ENCODE peak calls at places on chromosomes 2 and 18, in six cellular contexts. V is MM.1S, L is upper lobe of right lung, G is heart right ventricle, E is uterus, S is pancreas. X is an unnamed sample. For H3K36me3, the result is how much of the 10 kb centered on the place peaks cover.

GRCh38 chr2:96321230-96322103 is 3.6 kb upstream of the ITPRIPL1 start:
- DNase-seq in V (peak), L (peak), G (peak), E (no peak), S (no peak), X (peak)

GRCh38 chr2:126720647-126721046 is 64.7 kb downstream of the GYPC start:
- DNase-seq in V (no peak), L (no peak), G (no peak), E (no peak), S (no peak), X (no peak)

GRCh38 chr2:125696573-125696972 is 959.4 kb upstream of the GYPC start:
- DNase-seq in V (no peak), L (no peak), G (no peak), E (no peak), S (no peak), X (no peak)

GRCh38 chr18:8685141-8685913 is 20.0 kb upstream of the MTCL1 start:
- DNase-seq in V (no peak), L (no peak), G (no peak), E (no peak), S (no peak), X (no peak)

GRCh38 chr18:75545189-75545588 is 117.7 kb upstream of the SMIM21 start:
- DNase-seq in V (no peak), L (no peak), G (no peak), E (no peak), S (no peak), X (no peak)

GRCh38 chr2:42336361-42336965 is 24.6 kb downstream of the COX7A2L start:
- DNase-seq in V (no peak), L (no peak), G (no peak), E (no peak), S (no peak), X (no peak)

GRCh38 chr2:157443795-157444642 is at the start of gene CYTIP:
- DNase-seq in V (peak), L (peak), G (no peak), E (no peak), S (no peak), X (peak)

GRCh38 chr2:201129044-201129505 is 13.1 kb downstream of the CFLAR start:
- DNase-seq in V (peak), L (no peak), G (no peak), E (no peak), S (no peak), X (no peak)

GRCh38 chr2:108971661-108972566 is 17.1 kb downstream of the EDAR start:
- DNase-seq in V (no peak), L (no peak), G (peak), E (no peak), S (no peak), X (no peak)

GRCh38 chr2:54497738-54498680 is 41.9 kb downstream of the SPTBN1 start:
- DNase-seq in V (no peak), L (no peak), G (no peak), E (no peak), S (no peak), X (no peak)
- TF ChIP-seq CTCF in V (peak), L (peak), G (peak), E (peak), S (no peak), X (no peak)

GRCh38 chr2:65019010-65019409 is 29.8 kb downstream of the SLC1A4 start:
- DNase-seq in V (no peak), L (no peak), G (no peak), E (no peak), S (no peak), X (no peak)
- H3K36me3 ChIP-seq in V (half or more), L (under half), G (under half), E (under half), S (under half), X (half or more)

DNA sequence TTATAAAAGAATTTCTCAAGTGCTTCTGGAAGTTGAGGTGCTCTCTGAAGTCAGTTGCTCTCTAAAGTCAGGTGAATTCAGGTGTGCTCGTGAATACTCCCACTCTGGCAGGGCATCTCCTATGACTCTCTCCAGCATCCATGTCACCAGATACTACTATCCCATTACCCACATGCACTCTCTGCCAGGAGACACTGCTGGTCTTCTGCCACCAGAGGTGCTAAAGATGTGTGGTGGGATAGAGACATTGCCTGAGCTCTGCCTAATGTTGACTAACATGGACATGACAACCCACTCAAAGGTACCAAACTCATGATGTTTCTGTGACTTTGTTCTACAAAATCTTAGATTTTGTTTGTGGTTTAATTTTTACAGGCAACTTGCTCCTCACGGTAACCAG is 106.4 kb upstream of the HNRNPA3 start:
- DNase-seq in V (no peak), L (no peak), G (no peak), E (no peak), S (no peak), X (no peak)
- TF ChIP-seq CTCF in V (peak), L (no peak), G (no peak), E (no peak), S (no peak), X (no peak)

DNA sequence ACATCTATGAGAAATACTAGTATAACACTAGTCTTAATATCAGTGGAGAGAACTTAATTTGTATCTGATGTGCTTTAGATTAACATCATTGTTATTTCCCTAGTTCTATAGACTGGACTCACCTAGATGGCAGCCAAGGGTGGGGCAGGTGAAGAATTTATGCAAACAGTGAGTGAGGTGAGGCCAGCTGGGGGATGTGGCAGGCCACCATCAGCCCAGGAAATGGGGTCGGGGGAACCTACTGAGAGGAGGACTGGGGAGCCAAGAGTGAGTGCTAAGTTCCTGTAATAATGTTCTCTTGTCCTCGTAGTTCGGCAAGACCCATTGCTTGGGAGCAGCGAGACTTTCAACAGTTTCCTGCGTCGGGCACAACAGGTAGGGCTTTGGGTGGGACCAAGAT is 2.5 kb downstream of the SNX17 start:
- DNase-seq in V (no peak), L (no peak), G (no peak), E (no peak), S (no peak), X (no peak)
- H3K36me3 ChIP-seq in V (under half), L (half or more), G (under half), E (under half), S (under half), X (half or more)

DNA sequence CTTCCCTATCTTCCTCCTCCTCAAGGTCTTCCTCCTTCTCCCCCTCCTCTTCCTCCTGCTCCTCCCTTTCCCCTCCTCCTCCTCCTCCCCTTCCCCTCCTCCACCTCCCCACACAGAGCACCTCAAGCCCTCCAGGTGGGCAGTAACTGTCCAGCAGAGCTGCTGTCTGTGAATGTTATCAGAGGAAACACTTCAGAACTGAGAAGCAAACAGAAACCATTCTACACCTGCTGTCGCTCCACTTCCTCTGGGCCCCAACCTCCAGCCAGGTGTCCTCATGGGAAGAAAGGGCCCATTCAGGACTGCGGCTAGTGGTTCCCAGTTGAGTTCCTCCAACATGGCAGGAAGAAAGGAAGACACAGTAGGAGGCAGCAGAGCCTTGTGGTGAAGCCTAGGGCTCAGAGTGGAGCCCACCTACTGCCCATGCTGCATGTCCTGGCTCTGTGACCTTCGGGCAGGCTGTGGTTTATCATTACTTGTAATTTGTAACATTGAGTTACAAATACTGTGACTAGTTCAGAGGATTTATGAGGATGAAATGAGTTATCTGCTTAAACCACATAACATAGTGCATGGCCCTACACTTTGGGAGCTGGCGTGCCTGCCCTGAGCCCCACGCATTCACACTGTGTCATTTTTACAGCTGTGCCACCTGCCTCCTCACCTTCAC is 165.9 kb upstream of the ID2 start:
- DNase-seq in V (peak), L (no peak), G (no peak), E (no peak), S (no peak), X (no peak)
- TF ChIP-seq CTCF in V (peak), L (no peak), G (peak), E (no peak), S (no peak), X (no peak)